ENCODE peak calls at places on chromosomes 3 and 15, in six cellular contexts. L is SJSA1; A is activated CD8-positive, alpha-beta T cell treated with anti-CD3 and anti-CD28 coated beads for 36 hours; M is stimulated activated CD4-positive, alpha-beta T cell treated with anti-CD3 and anti-CD28 coated beads, Interleukin-4, amount 100 ng/mL, for 1 hour; B is endothelial cell; G is NCI-H345. T is an unnamed sample.

GRCh38 chr15:78840661-78841060 is 29.4 kb upstream of the ADAMTS7 start:
- DNase-seq in A (no peak), B (no peak), G (no peak), M (no peak), L (no peak), T (no peak)

GRCh38 chr3:139197251-139197650 is 146.6 kb upstream of the MRPS22 start:
- DNase-seq in M (no peak), A (no peak), L (no peak), G (no peak), B (no peak), T (no peak)

GRCh38 chr3:133831966-133832801 is 26.6 kb downstream of the SRPRB start:
- DNase-seq in L (no peak), A (no peak), M (no peak), B (no peak), G (no peak), T (no peak)

GRCh38 chr15:94327356-94327936 is 96.1 kb downstream of the MCTP2 start:
- DNase-seq in A (no peak), G (peak; percentile 22), B (peak; percentile 45), L (no peak), M (no peak), T (no peak)

GRCh38 chr15:66942649-66943390 is 122.6 kb upstream of the SMAD3 start:
- DNase-seq in M (no peak), G (no peak), B (no peak), A (no peak), L (no peak), T (no peak)

GRCh38 chr3:129039271-129040038 is 21.1 kb upstream of the GP9 start:
- DNase-seq in A (no peak), L (peak; percentile 40), M (no peak), B (no peak), G (peak; percentile 90), T (no peak)

GRCh38 chr15:26214290-26214689 is 351.2 kb upstream of the ATP10A start:
- DNase-seq in G (no peak), A (no peak), L (no peak), B (no peak), M (no peak), T (no peak)

GRCh38 chr15:35907507-35907906 is 361.5 kb upstream of the DPH6 start:
- DNase-seq in L (no peak), M (no peak), B (no peak), A (no peak), G (no peak), T (no peak)

GRCh38 chr3:148255981-148256969 is 441.4 kb upstream of the AGTR1 start:
- DNase-seq in G (no peak), A (no peak), L (no peak), B (no peak), M (no peak), T (no peak)

GRCh38 chr3:30227571-30228301 is 378.7 kb upstream of the TGFBR2 start:
- DNase-seq in M (no peak), B (no peak), A (no peak), G (no peak), L (no peak), T (no peak)

GRCh38 chr3:191397771-191398170 is 63.2 kb upstream of the PYDC2 start:
- DNase-seq in B (no peak), L (no peak), G (no peak), M (no peak), A (no peak), T (no peak)

GRCh38 chr15:78192826-78193594 is 41.4 kb downstream of the ACSBG1 start:
- DNase-seq in M (no peak), A (no peak), G (no peak), B (no peak), L (no peak), T (no peak)

GRCh38 chr15:98856540-98856907 is 151.1 kb downstream of the PGPEP1L start:
- DNase-seq in G (no peak), M (no peak), L (peak; percentile 61), B (no peak), A (no peak), T (no peak)

GRCh38 chr15:35665855-35666536 is 120.0 kb upstream of the DPH6 start:
- DNase-seq in L (no peak), G (no peak), M (no peak), A (no peak), B (no peak), T (no peak)

GRCh38 chr3:128194843-128195242 is 41.6 kb downstream of the EEFSEC start:
- DNase-seq in L (no peak), G (no peak), M (no peak), A (no peak), B (no peak), T (no peak)

GRCh38 chr3:196596355-196596754 is 27.9 kb downstream of the FBXO45 start:
- DNase-seq in A (no peak), B (no peak), G (no peak), M (no peak), L (no peak), T (no peak)

GRCh38 chr3:95923496-95924210 is 890.7 kb upstream of the EPHA6 start:
- DNase-seq in B (no peak), G (no peak), L (peak; percentile 68), A (peak; percentile 59), M (no peak), T (peak; percentile 42)

GRCh38 chr15:89457086-89457485 is 39.3 kb downstream of the RHCG start:
- DNase-seq in L (no peak), A (no peak), M (no peak), G (no peak), B (no peak), T (no peak)

GRCh38 chr3:133428552-133428951 is 28.7 kb downstream of the BFSP2 start:
- DNase-seq in A (no peak), L (no peak), M (no peak), B (no peak), G (no peak), T (no peak)

GRCh38 chr3:122785231-122785630 is 8.4 kb downstream of the HSPBAP1 start:
- DNase-seq in G (no peak), M (no peak), B (no peak), A (no peak), L (no peak), T (no peak)

GRCh38 chr15:41512512-41513281 is 930 bp downstream of the LTK start:
- DNase-seq in M (no peak), L (no peak), A (peak; percentile 45), G (peak; percentile 4), B (peak; percentile 26), T (peak; percentile 51)

GRCh38 chr15:77531191-77532000 is 101.3 kb downstream of the LINGO1 start:
- DNase-seq in M (no peak), G (no peak), L (no peak), A (no peak), B (no peak), T (no peak)

GRCh38 chr15:36635681-36636080 is 56.3 kb downstream of the CDIN1 start:
- DNase-seq in B (no peak), A (no peak), M (no peak), L (no peak), G (no peak), T (no peak)

GRCh38 chr3:86147119-86147518 is 843.8 kb downstream of the VGLL3 start:
- DNase-seq in L (no peak), B (no peak), G (no peak), M (no peak), A (no peak), T (no peak)

GRCh38 chr3:114609952-114610351 is 316.1 kb downstream of the TIGIT start:
- DNase-seq in B (no peak), G (no peak), A (no peak), M (no peak), L (no peak), T (no peak)

GRCh38 chr15:45378149-45378912 is at the start of gene GATM:
- DNase-seq in B (peak; percentile 68), A (peak; percentile 59), M (peak; percentile 63), G (peak; percentile 41), L (peak; percentile 84), T (peak; percentile 59)

GRCh38 chr3:129015388-129016105 is 14.4 kb downstream of the EFCC1 start:
- DNase-seq in G (no peak), B (peak; percentile 71), A (peak; percentile 61), M (peak; percentile 45), L (no peak), T (peak; percentile 66)

GRCh38 chr15:82108489-82109078 is 62.8 kb upstream of the MEX3B start:
- DNase-seq in A (peak; percentile 81), G (peak; percentile 13), L (peak; percentile 77), B (peak; percentile 89), M (peak; percentile 71), T (peak; percentile 82)

GRCh38 chr3:99419111-99419510 is 219.3 kb upstream of the COL8A1 start:
- DNase-seq in B (no peak), A (no peak), G (no peak), M (no peak), L (no peak), T (no peak)

GRCh38 chr3:34284959-34285358 is 486.5 kb downstream of the PDCD6IP start:
- DNase-seq in G (peak; percentile 31), A (no peak), B (no peak), L (no peak), M (no peak), T (no peak)

GRCh38 chr15:48059786-48060185 is 61.0 kb upstream of the SLC24A5 start:
- DNase-seq in M (no peak), G (no peak), L (no peak), A (no peak), B (no peak), T (no peak)

GRCh38 chr15:82228750-82229149 is 33.8 kb downstream of the EFL1 start:
- DNase-seq in G (no peak), A (no peak), L (no peak), B (no peak), M (no peak), T (no peak)

GRCh38 chr15:79184465-79184892 is 93.9 kb upstream of the RASGRF1 start:
- DNase-seq in A (peak; percentile 84), L (peak; percentile 65), G (peak; percentile 47), M (peak; percentile 68), B (peak; percentile 71), T (peak; percentile 78)

GRCh38 chr3:129365779-129366178 is 62.7 kb downstream of the EFCAB12 start:
- DNase-seq in L (no peak), M (no peak), B (no peak), A (no peak), G (no peak), T (no peak)

GRCh38 chr15:68379759-68380290 is 52.1 kb downstream of the ITGA11 start:
- DNase-seq in M (no peak), G (no peak), B (no peak), L (peak; percentile 21), A (no peak), T (no peak)

GRCh38 chr3:86954226-86954625 is 36.7 kb downstream of the VGLL3 start:
- DNase-seq in L (no peak), B (no peak), A (no peak), G (no peak), M (no peak), T (no peak)

GRCh38 chr3:53806182-53807116 is 39.8 kb downstream of the CHDH start:
- DNase-seq in B (no peak), M (no peak), G (no peak), A (no peak), L (no peak), T (peak; percentile 5)

GRCh38 chr15:56598991-56599390 is 134.1 kb upstream of the MNS1 start:
- DNase-seq in A (no peak), L (no peak), M (no peak), G (no peak), B (no peak), T (no peak)